ENCODE peak calls at places on chromosomes 11 and 22, in four cellular contexts. One of them, this sample, is unnamed.

GRCh38 chr11:8566613-8567210 is 27.3 kb downstream of the STK33 start:
- DNase-seq in CD8-positive, alpha-beta memory T cell: no peak
- DNase-seq in NCI-H1694: peak
- DNase-seq in iris pigment epithelial cell: peak
- DNase-seq in this sample: no peak

GRCh38 chr11:57680552-57680874 is 12.6 kb downstream of the ZDHHC5 start:
- DNase-seq in NCI-H1694: no peak
- DNase-seq in iris pigment epithelial cell: peak
- DNase-seq in CD8-positive, alpha-beta memory T cell: no peak
- DNase-seq in this sample: no peak

GRCh38 chr22:49948958-49949913 is 11.3 kb upstream of the PIM3 start:
- DNase-seq in NCI-H1694: no peak
- DNase-seq in iris pigment epithelial cell: no peak
- DNase-seq in CD8-positive, alpha-beta memory T cell: no peak
- DNase-seq in this sample: no peak

GRCh38 chr11:93221539-93221938 is 23.7 kb upstream of the SLC36A4 start:
- DNase-seq in CD8-positive, alpha-beta memory T cell: no peak
- DNase-seq in iris pigment epithelial cell: no peak
- DNase-seq in NCI-H1694: no peak
- DNase-seq in this sample: no peak

GRCh38 chr11:47659273-47659672 is 16.9 kb upstream of the MTCH2 start:
- DNase-seq in iris pigment epithelial cell: no peak
- DNase-seq in NCI-H1694: no peak
- DNase-seq in CD8-positive, alpha-beta memory T cell: no peak
- DNase-seq in this sample: no peak

GRCh38 chr11:119677840-119678239 is 51.2 kb downstream of the NECTIN1 start:
- DNase-seq in iris pigment epithelial cell: no peak
- DNase-seq in NCI-H1694: no peak
- DNase-seq in CD8-positive, alpha-beta memory T cell: no peak
- DNase-seq in this sample: no peak

GRCh38 chr22:42933783-42934144 is 76.7 kb upstream of the ARFGAP3 start:
- DNase-seq in CD8-positive, alpha-beta memory T cell: no peak
- DNase-seq in iris pigment epithelial cell: peak
- DNase-seq in NCI-H1694: no peak
- DNase-seq in this sample: no peak

GRCh38 chr11:64036081-64037026 is 623 bp downstream of the FLRT1 start:
- DNase-seq in NCI-H1694: no peak
- DNase-seq in iris pigment epithelial cell: peak
- DNase-seq in CD8-positive, alpha-beta memory T cell: no peak
- DNase-seq in this sample: no peak

GRCh38 chr22:19974935-19975706 is 33.5 kb upstream of the TXNRD2 start:
- DNase-seq in CD8-positive, alpha-beta memory T cell: no peak
- DNase-seq in NCI-H1694: no peak
- DNase-seq in iris pigment epithelial cell: no peak
- DNase-seq in this sample: no peak

GRCh38 chr11:61728940-61729219 is 23.6 kb upstream of the MYRF start:
- DNase-seq in iris pigment epithelial cell: peak
- DNase-seq in NCI-H1694: no peak
- DNase-seq in CD8-positive, alpha-beta memory T cell: no peak
- DNase-seq in this sample: no peak

GRCh38 chr22:22888509-22889353 is 1.1 kb downstream of the IGLL5 start:
- DNase-seq in iris pigment epithelial cell: no peak
- DNase-seq in NCI-H1694: no peak
- DNase-seq in CD8-positive, alpha-beta memory T cell: no peak
- DNase-seq in this sample: no peak

GRCh38 chr22:22599248-22599647 is 40.2 kb upstream of the PRAME start:
- DNase-seq in NCI-H1694: no peak
- DNase-seq in CD8-positive, alpha-beta memory T cell: no peak
- DNase-seq in iris pigment epithelial cell: no peak
- DNase-seq in this sample: no peak

GRCh38 chr11:69378303-69379141 is 84.6 kb downstream of the MYEOV start:
- DNase-seq in CD8-positive, alpha-beta memory T cell: no peak
- DNase-seq in NCI-H1694: no peak
- DNase-seq in iris pigment epithelial cell: no peak
- DNase-seq in this sample: no peak

GRCh38 chr11:8097062-8097814 is 16.2 kb downstream of the TUB start:
- DNase-seq in CD8-positive, alpha-beta memory T cell: no peak
- DNase-seq in NCI-H1694: no peak
- DNase-seq in iris pigment epithelial cell: no peak
- DNase-seq in this sample: no peak

GRCh38 chr22:44676441-44677298 is 25.3 kb upstream of the PRR5 start:
- DNase-seq in iris pigment epithelial cell: no peak
- DNase-seq in CD8-positive, alpha-beta memory T cell: no peak
- DNase-seq in NCI-H1694: peak
- DNase-seq in this sample: no peak

GRCh38 chr11:69654660-69655478 is 13.9 kb downstream of the CCND1 start:
- DNase-seq in CD8-positive, alpha-beta memory T cell: no peak
- DNase-seq in NCI-H1694: no peak
- DNase-seq in iris pigment epithelial cell: no peak
- DNase-seq in this sample: peak

GRCh38 chr22:28207281-28208030 is 288.4 kb upstream of the PITPNB start:
- DNase-seq in CD8-positive, alpha-beta memory T cell: no peak
- DNase-seq in iris pigment epithelial cell: peak
- DNase-seq in NCI-H1694: no peak
- DNase-seq in this sample: no peak

GRCh38 chr22:46830001-46830715 is 67.7 kb downstream of the TBC1D22A start:
- DNase-seq in iris pigment epithelial cell: peak
- DNase-seq in NCI-H1694: no peak
- DNase-seq in CD8-positive, alpha-beta memory T cell: no peak
- DNase-seq in this sample: no peak

GRCh38 chr11:12692238-12693074 is 18.2 kb downstream of the TEAD1 start:
- DNase-seq in iris pigment epithelial cell: peak
- DNase-seq in CD8-positive, alpha-beta memory T cell: no peak
- DNase-seq in NCI-H1694: no peak
- DNase-seq in this sample: no peak

GRCh38 chr11:113806403-113806802 is 26.8 kb downstream of the CLDN25 start:
- DNase-seq in NCI-H1694: no peak
- DNase-seq in iris pigment epithelial cell: peak
- DNase-seq in CD8-positive, alpha-beta memory T cell: no peak
- DNase-seq in this sample: no peak

GRCh38 chr11:44840526-44840925 is 110.2 kb downstream of the TP53I11 start:
- DNase-seq in CD8-positive, alpha-beta memory T cell: no peak
- DNase-seq in NCI-H1694: peak
- DNase-seq in iris pigment epithelial cell: no peak
- DNase-seq in this sample: no peak

GRCh38 chr11:67600324-67601029 is 6.3 kb upstream of the NDUFV1 start:
- DNase-seq in CD8-positive, alpha-beta memory T cell: no peak
- DNase-seq in iris pigment epithelial cell: no peak
- DNase-seq in NCI-H1694: no peak
- DNase-seq in this sample: no peak

GRCh38 chr11:47850337-47850736 is 2.2 kb upstream of the NUP160 start:
- DNase-seq in CD8-positive, alpha-beta memory T cell: no peak
- DNase-seq in NCI-H1694: no peak
- DNase-seq in iris pigment epithelial cell: no peak
- DNase-seq in this sample: no peak

GRCh38 chr11:114080219-114080618 is 20.7 kb downstream of the ZBTB16 start:
- DNase-seq in CD8-positive, alpha-beta memory T cell: no peak
- DNase-seq in iris pigment epithelial cell: peak
- DNase-seq in NCI-H1694: no peak
- DNase-seq in this sample: no peak

GRCh38 chr11:47943721-47944554 is 36.4 kb upstream of the PTPRJ start:
- DNase-seq in CD8-positive, alpha-beta memory T cell: no peak
- DNase-seq in NCI-H1694: no peak
- DNase-seq in iris pigment epithelial cell: no peak
- DNase-seq in this sample: no peak

GRCh38 chr22:17199131-17199731 is 20.0 kb downstream of the ADA2 start:
- DNase-seq in CD8-positive, alpha-beta memory T cell: no peak
- DNase-seq in NCI-H1694: no peak
- DNase-seq in iris pigment epithelial cell: peak
- DNase-seq in this sample: no peak

GRCh38 chr11:121486054-121486453 is 33.3 kb upstream of the SORL1-AS1 start:
- DNase-seq in iris pigment epithelial cell: no peak
- DNase-seq in NCI-H1694: no peak
- DNase-seq in CD8-positive, alpha-beta memory T cell: no peak
- DNase-seq in this sample: no peak

GRCh38 chr22:25148149-25148691 is 51.4 kb upstream of the CRYBB3 start:
- DNase-seq in CD8-positive, alpha-beta memory T cell: no peak
- DNase-seq in NCI-H1694: no peak
- DNase-seq in iris pigment epithelial cell: no peak
- DNase-seq in this sample: no peak

GRCh38 chr11:123775274-123775673 is 21.0 kb upstream of the OR6X1 start:
- DNase-seq in CD8-positive, alpha-beta memory T cell: no peak
- DNase-seq in iris pigment epithelial cell: no peak
- DNase-seq in NCI-H1694: no peak
- DNase-seq in this sample: no peak

GRCh38 chr11:100010393-100010792 is 676.7 kb upstream of the ARHGAP42 start:
- DNase-seq in NCI-H1694: no peak
- DNase-seq in iris pigment epithelial cell: no peak
- DNase-seq in CD8-positive, alpha-beta memory T cell: no peak
- DNase-seq in this sample: no peak

GRCh38 chr11:71209181-71209580 is 43.2 kb downstream of the SHANK2 start:
- DNase-seq in NCI-H1694: no peak
- DNase-seq in iris pigment epithelial cell: no peak
- DNase-seq in CD8-positive, alpha-beta memory T cell: no peak
- DNase-seq in this sample: peak

GRCh38 chr11:131665344-131665968 is 295.0 kb downstream of the NTM start:
- DNase-seq in NCI-H1694: no peak
- DNase-seq in CD8-positive, alpha-beta memory T cell: no peak
- DNase-seq in iris pigment epithelial cell: no peak
- DNase-seq in this sample: no peak

GRCh38 chr22:49400136-49400865 is 427.4 kb downstream of the BRD1 start:
- DNase-seq in iris pigment epithelial cell: no peak
- DNase-seq in CD8-positive, alpha-beta memory T cell: no peak
- DNase-seq in NCI-H1694: no peak
- DNase-seq in this sample: no peak

GRCh38 chr11:86606849-86607481 is 65.5 kb downstream of the ME3 start:
- DNase-seq in NCI-H1694: no peak
- DNase-seq in CD8-positive, alpha-beta memory T cell: no peak
- DNase-seq in iris pigment epithelial cell: peak
- DNase-seq in this sample: no peak

GRCh38 chr11:85759915-85760314 is 51.0 kb downstream of the SYTL2 start:
- DNase-seq in CD8-positive, alpha-beta memory T cell: no peak
- DNase-seq in iris pigment epithelial cell: peak
- DNase-seq in NCI-H1694: no peak
- DNase-seq in this sample: no peak

GRCh38 chr11:6992457-6993431 is 27.4 kb downstream of the ZNF214 start:
- DNase-seq in CD8-positive, alpha-beta memory T cell: no peak
- DNase-seq in NCI-H1694: no peak
- DNase-seq in iris pigment epithelial cell: peak
- DNase-seq in this sample: no peak

GRCh38 chr11:124115782-124116616 is 749 bp downstream of the VWA5A start:
- DNase-seq in NCI-H1694: no peak
- DNase-seq in iris pigment epithelial cell: peak
- DNase-seq in CD8-positive, alpha-beta memory T cell: no peak
- DNase-seq in this sample: no peak

GRCh38 chr11:64507832-64508375 is 83.1 kb upstream of the SLC22A12 start:
- DNase-seq in NCI-H1694: no peak
- DNase-seq in iris pigment epithelial cell: no peak
- DNase-seq in CD8-positive, alpha-beta memory T cell: no peak
- DNase-seq in this sample: no peak